ENCODE peak calls at places on chromosomes 4 and X, in six cellular contexts. M, G, J, N, O and D are unnamed samples.

GRCh38 chr4:70768301-70768948 is 46.7 kb downstream of the RUFY3 start:
- DNase-seq in G (no peak), J (no peak), M (no peak), O (no peak), N (no peak), D (no peak)

GRCh38 chrX:114087543-114087942 is 496.3 kb upstream of the HTR2C start:
- DNase-seq in M (no peak), G (no peak), N (no peak), O (no peak), J (no peak), D (no peak)

GRCh38 chr4:18954538-18954937 is 933.0 kb upstream of the LCORL start:
- DNase-seq in N (no peak), M (no peak), O (no peak), G (no peak), J (no peak), D (no peak)

GRCh38 chr4:52199574-52200338 is 148.7 kb downstream of the SPATA18 start:
- DNase-seq in G (no peak), J (no peak), O (peak; percentile 72), N (no peak), M (no peak), D (no peak)

GRCh38 chr4:80270321-80270720 is 3.9 kb downstream of the FGF5 start:
- DNase-seq in M (no peak), G (no peak), J (no peak), N (no peak), O (peak; percentile 47), D (no peak)

GRCh38 chr4:84531689-84532088 is 32.6 kb upstream of the NKX6-1 start:
- DNase-seq in M (no peak), O (no peak), J (no peak), G (no peak), N (no peak), D (no peak)

GRCh38 chr4:6421397-6421796 is 51.0 kb downstream of the PPP2R2C start:
- DNase-seq in M (no peak), O (no peak), J (no peak), G (no peak), N (no peak), D (no peak)

GRCh38 chr4:17781072-17781830 is at the start of gene FAM184B:
- DNase-seq in M (peak; percentile 32), G (peak; percentile 49), O (peak; percentile 28), J (no peak), N (no peak), D (no peak)

GRCh38 chr4:141080668-141081067 is 52.6 kb downstream of the RNF150 start:
- DNase-seq in M (no peak), J (no peak), N (no peak), O (no peak), G (no peak), D (no peak)

GRCh38 chrX:74422576-74423288 is 1.4 kb downstream of the SLC16A2 start:
- DNase-seq in N (no peak), O (peak; percentile 74), M (peak; percentile 22), J (peak; percentile 69), G (peak; percentile 67), D (peak; percentile 79)

GRCh38 chrX:33840176-33840575 is 291.9 kb downstream of the FAM47A start:
- DNase-seq in N (no peak), G (no peak), M (no peak), J (no peak), O (no peak), D (no peak)

GRCh38 chr4:89939994-89940393 is 45.3 kb downstream of the MMRN1 start:
- DNase-seq in N (no peak), M (peak; percentile 83), G (no peak), O (peak; percentile 27), J (no peak), D (no peak)

GRCh38 chr4:14513471-14513870 is 488.8 kb upstream of the CPEB2 start:
- DNase-seq in J (no peak), G (no peak), M (no peak), N (no peak), O (peak; percentile 15), D (no peak)

GRCh38 chrX:19377799-19378198 is 34.1 kb downstream of the PDHA1 start:
- DNase-seq in O (no peak), J (no peak), G (no peak), M (no peak), N (no peak), D (no peak)

GRCh38 chr4:80365928-80366327 is 30.4 kb downstream of the CFAP299 start:
- DNase-seq in O (peak; percentile 87), N (peak; percentile 15), M (peak; percentile 31), G (no peak), J (no peak), D (no peak)

GRCh38 chr4:181488926-181489325 is 754.3 kb upstream of the TENM3 start:
- DNase-seq in J (no peak), G (no peak), N (no peak), M (no peak), O (no peak), D (no peak)

GRCh38 chr4:74886490-74886889 is 46.4 kb upstream of the PARM1 start:
- DNase-seq in N (no peak), M (no peak), J (no peak), G (no peak), O (peak; percentile 10), D (no peak)

GRCh38 chr4:54764501-54764900 is 106.7 kb downstream of the KIT start:
- DNase-seq in G (no peak), M (no peak), O (no peak), N (no peak), J (no peak), D (no peak)